ENCODE peak calls at places on chromosomes 4 and X, in six cellular contexts. One of them, this sample, is unnamed. For H3K4me1, the result is how much of the 10 kb centered on the place peaks cover.

GRCh38 chr4:22348410-22348809 is 167.5 kb downstream of the ADGRA3 start:
- DNase-seq in Caco-2: no peak
- DNase-seq in cardiac muscle cell: no peak
- DNase-seq in tibial artery: no peak
- DNase-seq in foreskin keratinocyte: no peak
- DNase-seq in ovary: no peak
- DNase-seq in this sample: no peak

GRCh38 chr4:61827907-61828328 is 627.8 kb downstream of the ADGRL3 start:
- DNase-seq in ovary: no peak
- DNase-seq in Caco-2: no peak
- DNase-seq in tibial artery: no peak
- DNase-seq in cardiac muscle cell: no peak
- DNase-seq in foreskin keratinocyte: no peak
- DNase-seq in this sample: no peak

GRCh38 chrX:103063918-103064434 is at the start of gene BEX1:
- DNase-seq in tibial artery: no peak
- DNase-seq in foreskin keratinocyte: no peak
- DNase-seq in ovary: peak
- DNase-seq in cardiac muscle cell: peak
- DNase-seq in Caco-2: no peak
- DNase-seq in this sample: peak

GRCh38 chr4:177107288-177107901 is 202.3 kb upstream of the NEIL3 start:
- DNase-seq in tibial artery: no peak
- DNase-seq in Caco-2: no peak
- DNase-seq in foreskin keratinocyte: no peak
- DNase-seq in cardiac muscle cell: no peak
- DNase-seq in ovary: no peak
- DNase-seq in this sample: no peak

GRCh38 chrX:107449490-107450175 is at the start of gene FRMPD3:
- DNase-seq in ovary: no peak
- DNase-seq in foreskin keratinocyte: no peak
- DNase-seq in Caco-2: no peak
- DNase-seq in cardiac muscle cell: peak
- DNase-seq in tibial artery: no peak
- DNase-seq in this sample: no peak

GRCh38 chrX:23773601-23774175 is 9.3 kb upstream of the SAT1 start:
- DNase-seq in ovary: no peak
- DNase-seq in cardiac muscle cell: no peak
- DNase-seq in tibial artery: no peak
- DNase-seq in Caco-2: no peak
- DNase-seq in foreskin keratinocyte: no peak
- DNase-seq in this sample: no peak

GRCh38 chrX:65582450-65583082 is 48.0 kb upstream of the LAS1L start:
- DNase-seq in cardiac muscle cell: no peak
- DNase-seq in tibial artery: no peak
- DNase-seq in foreskin keratinocyte: no peak
- DNase-seq in Caco-2: no peak
- DNase-seq in ovary: no peak
- DNase-seq in this sample: no peak

GRCh38 chr4:107719211-107719926 is 665 bp downstream of the PAPSS1 start:
- DNase-seq in cardiac muscle cell: no peak
- DNase-seq in tibial artery: no peak
- DNase-seq in foreskin keratinocyte: peak
- DNase-seq in ovary: no peak
- DNase-seq in Caco-2: no peak
- DNase-seq in this sample: peak

GRCh38 chrX:106894392-106894909 is 8.7 kb downstream of the RIPPLY1 start:
- DNase-seq in ovary: peak
- DNase-seq in tibial artery: no peak
- DNase-seq in Caco-2: peak
- DNase-seq in cardiac muscle cell: peak
- DNase-seq in foreskin keratinocyte: peak
- DNase-seq in this sample: peak

GRCh38 chr4:2650276-2650675 is 105.9 kb downstream of the TNIP2 start:
- DNase-seq in foreskin keratinocyte: no peak
- DNase-seq in ovary: no peak
- DNase-seq in Caco-2: no peak
- DNase-seq in tibial artery: no peak
- DNase-seq in cardiac muscle cell: no peak
- DNase-seq in this sample: no peak

GRCh38 chrX:103101280-103102042 is 8.5 kb upstream of the NXF3 start:
- DNase-seq in cardiac muscle cell: peak
- DNase-seq in ovary: no peak
- DNase-seq in foreskin keratinocyte: no peak
- DNase-seq in Caco-2: peak
- DNase-seq in tibial artery: no peak
- DNase-seq in this sample: no peak

GRCh38 chr4:84726356-84726755 is 143.4 kb downstream of the CDS1 start:
- DNase-seq in ovary: no peak
- DNase-seq in tibial artery: no peak
- DNase-seq in foreskin keratinocyte: no peak
- DNase-seq in cardiac muscle cell: no peak
- DNase-seq in Caco-2: no peak
- DNase-seq in this sample: no peak

GRCh38 chrX:53445977-53446376 is 11.8 kb upstream of the HSD17B10 start:
- DNase-seq in Caco-2: peak
- DNase-seq in tibial artery: no peak
- DNase-seq in foreskin keratinocyte: no peak
- DNase-seq in ovary: no peak
- DNase-seq in cardiac muscle cell: peak
- DNase-seq in this sample: peak

GRCh38 chr4:110165382-110166285 is 32.8 kb downstream of the ELOVL6 start:
- DNase-seq in tibial artery: no peak
- DNase-seq in foreskin keratinocyte: peak
- DNase-seq in ovary: no peak
- DNase-seq in cardiac muscle cell: no peak
- DNase-seq in Caco-2: no peak
- DNase-seq in this sample: no peak

GRCh38 chr4:111127842-111128241 is 505.0 kb upstream of the PITX2 start:
- DNase-seq in ovary: no peak
- DNase-seq in foreskin keratinocyte: no peak
- DNase-seq in Caco-2: no peak
- DNase-seq in cardiac muscle cell: no peak
- DNase-seq in tibial artery: no peak
- DNase-seq in this sample: no peak

GRCh38 chr4:113390850-113391249 is 341.4 kb downstream of the ANK2 start:
- DNase-seq in Caco-2: no peak
- DNase-seq in ovary: no peak
- DNase-seq in tibial artery: no peak
- DNase-seq in foreskin keratinocyte: no peak
- DNase-seq in cardiac muscle cell: no peak
- DNase-seq in this sample: no peak

GRCh38 chrX:22366866-22367265 is 94.2 kb downstream of the CBLL2 start:
- DNase-seq in tibial artery: no peak
- DNase-seq in Caco-2: no peak
- DNase-seq in foreskin keratinocyte: no peak
- DNase-seq in ovary: no peak
- DNase-seq in cardiac muscle cell: no peak
- DNase-seq in this sample: no peak

GRCh38 chr4:120918788-120919187 is 3.7 kb downstream of the PRDM5 start:
- DNase-seq in foreskin keratinocyte: no peak
- DNase-seq in Caco-2: no peak
- DNase-seq in cardiac muscle cell: no peak
- DNase-seq in ovary: no peak
- DNase-seq in tibial artery: no peak
- DNase-seq in this sample: no peak

GRCh38 chr4:168677063-168677462 is 180.2 kb downstream of the PALLD start:
- DNase-seq in tibial artery: no peak
- DNase-seq in ovary: no peak
- DNase-seq in Caco-2: no peak
- DNase-seq in foreskin keratinocyte: no peak
- DNase-seq in cardiac muscle cell: no peak
- DNase-seq in this sample: no peak

GRCh38 chr4:99067617-99068016 is 21.0 kb downstream of the ADH5 start:
- DNase-seq in cardiac muscle cell: no peak
- DNase-seq in tibial artery: no peak
- DNase-seq in foreskin keratinocyte: no peak
- DNase-seq in ovary: no peak
- DNase-seq in Caco-2: no peak
- DNase-seq in this sample: no peak

GRCh38 chrX:39953027-39953426 is 144.7 kb downstream of the BCOR start:
- DNase-seq in Caco-2: no peak
- DNase-seq in ovary: no peak
- DNase-seq in tibial artery: no peak
- DNase-seq in foreskin keratinocyte: no peak
- DNase-seq in cardiac muscle cell: no peak
- DNase-seq in this sample: no peak

GRCh38 chr4:127881565-127881869 is 824 bp downstream of the PLK4 start:
- DNase-seq in Caco-2: no peak
- DNase-seq in foreskin keratinocyte: peak
- DNase-seq in tibial artery: no peak
- DNase-seq in cardiac muscle cell: no peak
- DNase-seq in ovary: no peak
- DNase-seq in this sample: no peak

GRCh38 chrX:39162322-39162721 is 361.1 kb downstream of the MID1IP1 start:
- DNase-seq in cardiac muscle cell: no peak
- DNase-seq in ovary: peak
- DNase-seq in tibial artery: no peak
- DNase-seq in Caco-2: no peak
- DNase-seq in foreskin keratinocyte: no peak
- DNase-seq in this sample: peak

GRCh38 chr4:186557061-186557460 is 1.7 kb upstream of the MTNR1A start:
- DNase-seq in ovary: no peak
- DNase-seq in Caco-2: no peak
- DNase-seq in cardiac muscle cell: no peak
- DNase-seq in tibial artery: no peak
- DNase-seq in foreskin keratinocyte: no peak
- DNase-seq in this sample: no peak

GRCh38 chrX:109830704-109831206 is 97.7 kb upstream of the ACSL4 start:
- DNase-seq in cardiac muscle cell: no peak
- DNase-seq in ovary: no peak
- DNase-seq in foreskin keratinocyte: no peak
- DNase-seq in tibial artery: no peak
- DNase-seq in Caco-2: peak
- DNase-seq in this sample: no peak
- H3K4me1 ChIP-seq in cardiac muscle cell: under half
- H3K4me1 ChIP-seq in ovary: under half
- H3K4me1 ChIP-seq in foreskin keratinocyte: under half
- H3K4me1 ChIP-seq in tibial artery: under half
- H3K4me1 ChIP-seq in Caco-2: under half
- H3K4me1 ChIP-seq in this sample: under half

GRCh38 chrX:19867938-19868337 is 19.5 kb downstream of the SH3KBP1 start:
- DNase-seq in cardiac muscle cell: no peak
- DNase-seq in ovary: no peak
- DNase-seq in tibial artery: no peak
- DNase-seq in Caco-2: no peak
- DNase-seq in foreskin keratinocyte: no peak
- DNase-seq in this sample: no peak
- H3K4me1 ChIP-seq in cardiac muscle cell: under half
- H3K4me1 ChIP-seq in ovary: under half
- H3K4me1 ChIP-seq in tibial artery: under half
- H3K4me1 ChIP-seq in Caco-2: under half
- H3K4me1 ChIP-seq in foreskin keratinocyte: under half
- H3K4me1 ChIP-seq in this sample: under half

GRCh38 chr4:184415071-184415470 is 59.3 kb downstream of the IRF2 start:
- DNase-seq in tibial artery: no peak
- DNase-seq in ovary: no peak
- DNase-seq in foreskin keratinocyte: no peak
- DNase-seq in Caco-2: no peak
- DNase-seq in cardiac muscle cell: no peak
- DNase-seq in this sample: no peak
- H3K4me1 ChIP-seq in tibial artery: under half
- H3K4me1 ChIP-seq in ovary: under half
- H3K4me1 ChIP-seq in foreskin keratinocyte: under half
- H3K4me1 ChIP-seq in Caco-2: under half
- H3K4me1 ChIP-seq in cardiac muscle cell: under half
- H3K4me1 ChIP-seq in this sample: under half

GRCh38 chr4:140108243-140108642 is 45.7 kb downstream of the MAML3 start:
- DNase-seq in tibial artery: no peak
- DNase-seq in cardiac muscle cell: no peak
- DNase-seq in foreskin keratinocyte: no peak
- DNase-seq in Caco-2: no peak
- DNase-seq in ovary: no peak
- DNase-seq in this sample: no peak
- H3K4me1 ChIP-seq in tibial artery: under half
- H3K4me1 ChIP-seq in cardiac muscle cell: under half
- H3K4me1 ChIP-seq in foreskin keratinocyte: under half
- H3K4me1 ChIP-seq in Caco-2: under half
- H3K4me1 ChIP-seq in ovary: under half
- H3K4me1 ChIP-seq in this sample: under half

GRCh38 chrX:133983243-133983973 is 2.0 kb downstream of the GPC3 start:
- DNase-seq in Caco-2: no peak
- DNase-seq in tibial artery: no peak
- DNase-seq in ovary: no peak
- DNase-seq in foreskin keratinocyte: no peak
- DNase-seq in cardiac muscle cell: no peak
- DNase-seq in this sample: no peak

GRCh38 chrX:133983974-133984578 is 1.3 kb downstream of the GPC3 start:
- DNase-seq in ovary: no peak
- DNase-seq in cardiac muscle cell: peak
- DNase-seq in foreskin keratinocyte: no peak
- DNase-seq in Caco-2: no peak
- DNase-seq in tibial artery: no peak
- DNase-seq in this sample: no peak

GRCh38 chrX:133980406-133980805 is 5.0 kb downstream of the GPC3 start:
- DNase-seq in Caco-2: no peak
- DNase-seq in ovary: no peak
- DNase-seq in foreskin keratinocyte: no peak
- DNase-seq in tibial artery: no peak
- DNase-seq in cardiac muscle cell: no peak
- DNase-seq in this sample: no peak

GRCh38 chrX:133980832-133981588 is 4.4 kb downstream of the GPC3 start:
- DNase-seq in ovary: no peak
- DNase-seq in tibial artery: no peak
- DNase-seq in cardiac muscle cell: no peak
- DNase-seq in Caco-2: no peak
- DNase-seq in foreskin keratinocyte: no peak
- DNase-seq in this sample: no peak

GRCh38 chrX:133981908-133982307 is 3.5 kb downstream of the GPC3 start:
- DNase-seq in foreskin keratinocyte: no peak
- DNase-seq in tibial artery: no peak
- DNase-seq in cardiac muscle cell: no peak
- DNase-seq in Caco-2: no peak
- DNase-seq in ovary: no peak
- DNase-seq in this sample: no peak
- H3K4me1 ChIP-seq in foreskin keratinocyte: under half
- H3K4me1 ChIP-seq in tibial artery: under half
- H3K4me1 ChIP-seq in cardiac muscle cell: under half
- H3K4me1 ChIP-seq in Caco-2: under half
- H3K4me1 ChIP-seq in ovary: under half
- H3K4me1 ChIP-seq in this sample: under half